ENCODE peak calls at places on chromosomes 3 and 15, in four cellular contexts. E is SK-N-SH, Z is H1, W is GM12878. R is an unnamed sample.

GRCh38 chr3:148998715-148999413 is 7.5 kb downstream of the GYG1 start:
- DNase-seq in W (no peak), Z (no peak), E (no peak), R (no peak)

GRCh38 chr3:71581981-71582611 is 1.4 kb downstream of the FOXP1 start:
- DNase-seq in W (no peak), Z (peak; percentile 82), E (peak; percentile 68), R (peak; percentile 42)

GRCh38 chr3:177201707-177202397 is 4.6 kb upstream of the TBL1XR1 start:
- DNase-seq in Z (no peak), E (no peak), W (peak; percentile 89), R (no peak)

GRCh38 chr15:59251001-59251845 is 44.6 kb downstream of the LDHAL6B start:
- DNase-seq in W (peak; percentile 79), Z (no peak), E (no peak), R (no peak)

GRCh38 chr3:121648219-121648958 is 12.3 kb downstream of the HCLS1 start:
- DNase-seq in Z (no peak), E (no peak), W (no peak), R (no peak)

GRCh38 chr3:145936986-145937385 is 224.0 kb downstream of the PLOD2 start:
- DNase-seq in Z (no peak), E (no peak), W (no peak), R (no peak)

GRCh38 chr15:79779739-79780138 is 117.1 kb downstream of the MTHFS start:
- DNase-seq in E (no peak), W (peak; percentile 34), Z (no peak), R (no peak)

GRCh38 chr3:184361532-184361931 is at the start of the genes CLCN2 and POLR2H:
- DNase-seq in Z (peak; percentile 81), E (peak; percentile 89), W (no peak), R (peak; percentile 67)

GRCh38 chr3:128506721-128507120 is 13.7 kb upstream of the GATA2 start:
- DNase-seq in Z (no peak), E (no peak), W (no peak), R (no peak)

GRCh38 chr3:176595307-176595706 is 602.0 kb downstream of the TBL1XR1 start:
- DNase-seq in W (no peak), Z (no peak), E (no peak), R (no peak)

GRCh38 chr15:75718326-75718725 is 5.7 kb upstream of the CSPG4 start:
- DNase-seq in W (no peak), Z (no peak), E (peak; percentile 47), R (no peak)

GRCh38 chr15:29323557-29323956 is 53.9 kb upstream of the NSMCE3 start:
- DNase-seq in E (no peak), Z (no peak), W (no peak), R (no peak)

GRCh38 chr3:48688032-48688736 is 2.5 kb upstream of the NCKIPSD start:
- DNase-seq in W (no peak), E (no peak), Z (no peak), R (no peak)

GRCh38 chr3:23991236-23992050 is 46.4 kb downstream of the NR1D2 start:
- DNase-seq in W (no peak), E (peak; percentile 69), Z (no peak), R (no peak)

GRCh38 chr15:43361313-43361903 is 9.4 kb downstream of the ZSCAN29 start:
- DNase-seq in E (no peak), Z (no peak), W (no peak), R (no peak)

GRCh38 chr15:85854345-85855097 is 59.8 kb upstream of the KLHL25 start:
- DNase-seq in Z (peak; percentile 54), E (peak; percentile 78), W (no peak), R (peak; percentile 69)

GRCh38 chr15:93030430-93031102 is 58.4 kb downstream of the RGMA start:
- DNase-seq in W (peak; percentile 7), Z (peak; percentile 90), E (peak; percentile 91), R (peak; percentile 77)

GRCh38 chr3:15387735-15388134 is 39.6 kb downstream of the METTL6 start:
- DNase-seq in W (no peak), Z (no peak), E (no peak), R (no peak)

GRCh38 chr3:136858381-136858780 is 3.6 kb upstream of the NCK1 start:
- DNase-seq in E (no peak), W (no peak), Z (no peak), R (no peak)

GRCh38 chr3:195909294-195909644 is 918 bp upstream of the TNK2 start:
- DNase-seq in E (no peak), Z (peak; percentile 68), W (no peak), R (no peak)

GRCh38 chr15:91936182-91936775 is 82.8 kb downstream of the SLCO3A1 start:
- DNase-seq in Z (no peak), E (no peak), W (no peak), R (no peak)

GRCh38 chr3:133883657-133884546 is 11.8 kb downstream of the RAB6B start:
- DNase-seq in W (no peak), Z (peak; percentile 16), E (no peak), R (no peak)

GRCh38 chr3:157079677-157080369 is 80.1 kb downstream of the CCNL1 start:
- DNase-seq in Z (peak; percentile 27), W (no peak), E (no peak), R (no peak)

DNA sequence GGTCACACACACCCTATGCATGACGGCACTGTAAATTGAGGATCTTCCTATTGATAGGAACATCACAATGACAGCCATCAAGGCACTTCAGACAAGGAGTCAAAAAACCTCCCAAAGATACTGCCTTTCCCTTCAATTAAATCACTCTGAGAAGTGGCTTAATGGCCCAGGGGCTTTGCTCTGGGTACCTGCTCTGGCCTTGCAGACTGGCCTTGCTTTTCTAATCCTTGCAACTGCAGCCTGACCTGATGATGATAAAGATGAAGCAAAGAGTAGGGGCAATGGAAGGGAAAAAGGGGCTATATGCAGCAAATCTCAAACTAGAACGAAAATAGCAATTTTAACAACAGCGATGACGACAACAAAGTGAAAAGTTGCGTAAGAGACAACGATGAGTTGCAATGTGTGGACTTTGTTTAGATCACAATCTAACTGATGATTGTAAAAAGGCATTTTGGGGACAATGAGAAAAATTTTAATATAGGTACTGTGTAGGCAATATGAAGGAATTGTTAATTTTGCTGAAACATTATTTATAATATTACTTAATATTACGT is 14.6 kb downstream of the ADAMTS9 start:
- DNase-seq in E (no peak), W (no peak), Z (no peak), R (no peak)
- H2AFZ ChIP-seq in E (no peak overlapping the region), W (no peak overlapping the region), Z (no peak overlapping the region), R (no peak overlapping the region)

GRCh38 chr3:151432624-151433372 is 28.1 kb downstream of the IGSF10 start:
- DNase-seq in W (no peak), E (no peak), Z (no peak), R (no peak)

GRCh38 chr3:151434151-151434890 is 26.5 kb downstream of the IGSF10 start:
- DNase-seq in E (no peak), Z (no peak), W (no peak), R (no peak)

GRCh38 chr3:151430821-151431484 is 29.9 kb downstream of the IGSF10 start:
- DNase-seq in Z (no peak), E (no peak), W (no peak), R (no peak)

GRCh38 chr3:151428386-151428785 is 32.5 kb downstream of the IGSF10 start:
- DNase-seq in Z (no peak), E (no peak), W (no peak), R (no peak)

GRCh38 chr3:151431940-151432339 is 28.9 kb downstream of the IGSF10 start:
- DNase-seq in E (no peak), W (no peak), Z (no peak), R (no peak)
- TF ChIP-seq NRF1 in E (no peak), W (no peak), Z (no peak), R (no peak)

GRCh38 chr15:63504979-63505841 is 817 bp downstream of the USP3 start:
- DNase-seq in E (peak; percentile 78), Z (peak; percentile 74), W (no peak), R (peak; percentile 76)

GRCh38 chr15:63503739-63504246 is 600 bp upstream of the USP3 start:
- DNase-seq in W (no peak), E (peak; percentile 44), Z (no peak), R (peak; percentile 69)

GRCh38 chr15:63504247-63504978 is at the start of gene USP3:
- DNase-seq in Z (peak; percentile 98), E (peak; percentile 98), W (no peak), R (peak; percentile 95)

GRCh38 chr15:63506537-63507035 is 2.2 kb downstream of the USP3 start:
- DNase-seq in E (no peak), Z (no peak), W (no peak), R (no peak)

DNA sequence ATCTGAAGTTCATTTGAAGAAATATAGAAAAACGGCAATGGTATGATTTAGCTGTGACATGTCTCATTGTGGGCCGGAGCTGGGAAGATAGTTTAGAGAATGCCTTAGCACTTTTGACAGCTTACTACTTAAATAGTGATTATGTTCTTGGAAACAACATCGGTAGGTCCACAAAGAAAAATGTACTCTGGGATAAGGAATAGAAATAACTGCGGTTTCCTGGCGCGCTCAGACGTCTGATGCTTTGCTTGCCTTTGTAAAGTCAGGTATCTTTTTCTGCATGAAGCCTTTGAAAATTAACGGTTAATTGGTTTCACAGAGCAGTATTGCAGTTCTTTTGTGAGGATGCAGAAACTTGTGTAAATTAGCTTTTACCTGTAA is 1.4 kb downstream of the USP3 start:
- DNase-seq in E (no peak), W (no peak), Z (no peak), R (no peak)
- H2AFZ ChIP-seq in E (no peak overlapping the region), W (no peak overlapping the region), Z (no peak overlapping the region), R (peak overlapping the region; percentile 66)

DNA sequence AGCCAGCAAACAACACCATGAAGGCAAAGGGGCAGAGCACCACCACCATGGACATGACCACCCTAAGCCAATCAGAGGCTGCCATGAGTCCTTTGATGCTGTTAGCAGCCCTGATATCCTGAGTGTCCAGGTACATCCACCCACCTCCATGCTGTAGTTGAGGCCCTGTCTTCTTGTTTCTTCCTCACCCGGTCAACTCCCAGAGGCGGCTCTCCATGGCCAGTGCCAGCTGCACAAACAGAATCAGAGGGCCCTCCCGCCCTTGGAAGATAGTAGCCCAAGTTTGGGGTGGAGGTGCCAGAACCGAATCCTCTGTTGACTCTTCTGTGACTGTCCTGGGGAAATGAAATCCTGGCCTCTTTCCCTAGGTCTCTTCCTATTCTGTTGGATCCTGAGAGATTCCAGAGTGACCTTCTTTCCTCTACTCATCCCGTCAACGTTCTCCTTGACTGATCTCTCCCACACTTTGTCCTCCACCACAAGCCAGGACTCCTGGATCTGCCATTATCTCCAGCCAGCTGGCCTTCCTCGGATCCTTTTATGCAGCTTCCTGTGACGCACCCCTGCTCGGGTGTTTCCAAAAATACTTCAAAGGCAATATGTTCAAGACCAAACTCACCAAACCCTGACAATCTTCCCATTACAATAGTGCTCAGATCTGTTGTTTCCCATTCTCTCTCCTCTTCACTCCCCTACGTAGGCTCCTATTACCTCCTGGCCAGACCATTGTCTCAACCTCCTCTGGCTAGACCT is 45.4 kb upstream of the DLG1 start:
- DNase-seq in E (no peak), W (no peak), Z (no peak), R (peak; percentile 58)
- TF ChIP-seq NRF1 in E (no peak), W (no peak), Z (no peak), R (no peak)